ENCODE peak calls at places on chromosomes 1 and 21, in six cellular contexts. R, K, Q, F, T and C are unnamed samples.

GRCh38 chr1:205012416-205013140 is 30.4 kb upstream of the CNTN2 start:
- DNase-seq in R (no peak), K (no peak), T (no peak), Q (no peak), F (no peak), C (no peak)

GRCh38 chr1:156581661-156582387 is 2.3 kb downstream of the TTC24 start:
- DNase-seq in F (no peak), T (no peak), K (no peak), Q (no peak), R (no peak), C (no peak)

GRCh38 chr1:78096976-78097375 is 51.2 kb downstream of the GIPC2 start:
- DNase-seq in R (no peak), K (no peak), F (no peak), Q (no peak), T (no peak), C (no peak)

GRCh38 chr21:29209696-29210095 is 79.3 kb downstream of the MAP3K7CL start:
- DNase-seq in R (peak), F (no peak), K (no peak), Q (no peak), T (no peak), C (no peak)

GRCh38 chr1:231480008-231480407 is 48.5 kb upstream of the TSNAX start:
- DNase-seq in T (no peak), R (no peak), F (no peak), K (no peak), Q (no peak), C (no peak)

GRCh38 chr1:117587479-117588356 is 18.1 kb upstream of the TENT5C start:
- DNase-seq in F (no peak), T (no peak), Q (no peak), R (no peak), K (no peak), C (no peak)

GRCh38 chr1:239868117-239868516 is 223.6 kb upstream of the FMN2 start:
- DNase-seq in R (no peak), F (no peak), Q (no peak), T (no peak), K (no peak), C (no peak)

GRCh38 chr1:34034029-34034428 is 131.0 kb downstream of the CSMD2 start:
- DNase-seq in F (no peak), K (no peak), R (no peak), Q (no peak), T (no peak), C (no peak)

GRCh38 chr1:167720965-167721616 is 691 bp upstream of the MPZL1 start:
- DNase-seq in K (no peak), F (no peak), T (peak), R (peak), Q (no peak), C (peak)

GRCh38 chr1:229853751-229854150 is 213.3 kb upstream of the GALNT2 start:
- DNase-seq in F (no peak), K (no peak), T (no peak), R (no peak), Q (no peak), C (no peak)

GRCh38 chr1:56298866-56299265 is 280.5 kb downstream of the PLPP3 start:
- DNase-seq in R (no peak), Q (no peak), F (no peak), T (no peak), K (no peak), C (no peak)

GRCh38 chr1:31712625-31713024 is 8.8 kb upstream of the COL16A1 start:
- DNase-seq in T (no peak), K (no peak), Q (no peak), R (peak), F (no peak), C (no peak)

GRCh38 chr1:220457982-220458381 is 70.0 kb upstream of the MARK1 start:
- DNase-seq in Q (no peak), K (no peak), R (no peak), T (no peak), F (no peak), C (no peak)

GRCh38 chr1:7253988-7254587 is 468.8 kb downstream of the CAMTA1 start:
- DNase-seq in T (no peak), K (no peak), F (no peak), Q (no peak), R (no peak), C (no peak)

GRCh38 chr1:7250176-7250575 is 464.9 kb downstream of the CAMTA1 start:
- DNase-seq in Q (no peak), T (no peak), K (no peak), F (no peak), R (no peak), C (no peak)

GRCh38 chr1:7250826-7251800 is 465.9 kb downstream of the CAMTA1 start:
- DNase-seq in F (no peak), R (no peak), T (no peak), K (no peak), Q (no peak), C (no peak)

GRCh38 chr1:7253118-7253480 is 467.8 kb downstream of the CAMTA1 start:
- DNase-seq in K (no peak), Q (no peak), R (peak), T (no peak), F (no peak), C (no peak)

GRCh38 chr1:7252411-7253117 is 467.3 kb downstream of the CAMTA1 start:
- DNase-seq in T (no peak), F (no peak), R (no peak), Q (no peak), K (no peak), C (no peak)
- TF ChIP-seq RFX5 in T (no peak), F (no peak), R (no peak), Q (no peak), K (no peak), C (no peak)

GRCh38 chr1:162902372-162902771 is 41.4 kb upstream of the CCDC190 start:
- DNase-seq in K (no peak), Q (no peak), F (no peak), T (no peak), R (peak), C (no peak)
- TF ChIP-seq CEBPB in K (no peak), Q (no peak), F (no peak), T (no peak), R (no peak), C (no peak)

DNA sequence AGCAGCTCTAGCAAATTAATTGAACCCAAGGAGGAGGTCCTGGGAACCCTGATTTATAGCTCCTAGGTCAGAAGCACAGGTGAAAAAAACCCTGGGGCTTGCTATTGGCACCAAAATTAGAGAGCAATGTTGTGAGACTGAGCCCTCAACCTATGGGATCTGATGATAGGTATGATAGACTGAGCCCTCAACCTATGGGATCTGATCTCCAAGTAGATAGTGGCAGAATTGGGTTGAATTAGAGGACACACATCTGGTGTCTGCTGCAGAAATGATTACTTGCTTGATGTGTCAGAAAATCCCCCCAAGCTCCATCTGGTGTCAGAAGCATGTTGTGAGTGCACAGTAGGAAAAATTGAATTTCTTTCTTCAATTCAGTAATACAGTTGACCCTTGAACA is 62.3 kb downstream of the MAP3K21 start:
- DNase-seq in K (no peak), F (no peak), Q (no peak), T (no peak), R (no peak), C (no peak)
- TF ChIP-seq RFX5 in K (no peak), F (no peak), Q (no peak), T (no peak), R (no peak), C (no peak)

DNA sequence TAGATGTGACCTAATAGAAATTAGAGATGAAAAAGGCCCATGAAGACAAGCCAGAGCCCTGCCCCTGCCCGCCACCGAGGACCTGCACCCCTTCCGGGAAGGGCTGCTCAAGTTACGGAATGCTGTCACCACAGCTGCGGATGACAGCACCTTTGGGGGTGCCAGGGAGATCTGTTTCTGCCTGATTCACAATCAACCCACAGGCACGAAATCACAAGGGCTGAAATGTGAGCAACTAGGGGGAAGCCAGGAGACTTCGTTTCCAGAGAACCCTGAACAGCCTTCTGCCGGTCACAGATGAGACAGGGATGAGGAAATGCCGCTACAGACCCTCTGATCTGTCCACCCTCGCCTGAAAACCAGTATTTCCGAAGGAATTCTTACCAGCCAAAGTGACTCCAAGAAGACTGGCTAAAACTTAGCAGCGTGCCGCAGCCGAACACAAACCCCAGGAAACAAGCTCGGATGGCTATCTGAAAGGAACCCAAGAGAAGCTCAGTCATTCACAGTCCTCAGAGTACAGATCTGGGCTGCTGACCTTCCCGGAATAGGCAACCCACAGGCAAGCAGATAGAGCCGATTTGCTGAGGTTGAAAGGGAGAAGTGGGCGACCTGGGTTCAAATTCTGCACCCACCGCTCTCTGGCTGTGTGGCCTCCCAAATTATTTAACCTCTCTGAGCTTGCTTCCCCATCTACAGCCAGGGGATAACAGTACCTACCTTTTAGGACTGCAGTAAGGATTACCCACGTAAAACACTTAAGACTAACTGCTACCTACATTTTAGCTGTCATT is 1.1 kb downstream of the ICMT start:
- DNase-seq in K (peak), T (no peak), Q (no peak), F (no peak), R (peak), C (no peak)
- TF ChIP-seq CEBPB in K (no peak), T (no peak), Q (no peak), F (no peak), R (no peak), C (no peak)